ENCODE peak calls at places on chromosomes 7 and 10, in nine cellular contexts. Q, F, O, L, E, X, K, R and D are unnamed samples.

GRCh38 chr10:52870562-52870961 is 98.0 kb upstream of the MBL2 start:
- DNase-seq in Q (no peak), F (no peak), O (no peak), L (no peak), E (no peak), X (no peak), K (no peak), R (no peak), D (no peak)

GRCh38 chr7:131011976-131012375 is 278.0 kb upstream of the KLF14 start:
- DNase-seq in Q (peak; percentile 25), F (no peak), O (no peak), L (no peak), E (no peak), X (no peak), K (no peak), R (no peak), D (no peak)

GRCh38 chr7:50791921-50792341 is 9.2 kb upstream of the GRB10 start:
- DNase-seq in Q (no peak), F (no peak), O (no peak), L (no peak), E (no peak), X (no peak), K (no peak), R (no peak), D (peak; percentile 48)

GRCh38 chr7:39650676-39651075 is 27.3 kb downstream of the RALA start:
- DNase-seq in Q (no peak), F (no peak), O (no peak), L (no peak), E (no peak), X (no peak), K (no peak), R (no peak), D (no peak)

GRCh38 chr7:101549734-101550133 is 79.4 kb downstream of the MYL10 start:
- DNase-seq in Q (no peak), F (no peak), O (no peak), L (no peak), E (no peak), X (no peak), K (no peak), R (no peak), D (no peak)

GRCh38 chr10:133614830-133615580 is 11.6 kb downstream of the FRG2B start:
- DNase-seq in Q (no peak), F (no peak), O (no peak), L (no peak), E (no peak), X (no peak), K (no peak), R (no peak), D (no peak)

GRCh38 chr10:803041-803741 is 113.7 kb upstream of the DIP2C start:
- DNase-seq in Q (no peak), F (no peak), O (no peak), L (no peak), E (no peak), X (no peak), K (no peak), R (no peak), D (no peak)

GRCh38 chr10:102230264-102230860 is 4.3 kb downstream of the ELOVL3 start:
- DNase-seq in Q (peak; percentile 25), F (peak; percentile 52), O (peak; percentile 45), L (no peak), E (no peak), X (no peak), K (peak; percentile 51), R (no peak), D (no peak)

GRCh38 chr7:107778283-107778682 is 24.7 kb downstream of the SLC26A3 start:
- DNase-seq in Q (no peak), F (no peak), O (no peak), L (no peak), E (no peak), X (no peak), K (no peak), R (no peak), D (no peak)

GRCh38 chr10:52004342-52004949 is 305.1 kb upstream of the CSTF2T start:
- DNase-seq in Q (no peak), F (peak; percentile 66), O (peak; percentile 13), L (no peak), E (no peak), X (no peak), K (peak; percentile 22), R (no peak), D (no peak)

GRCh38 chr7:96655956-96656355 is 53.7 kb downstream of the SEM1 start:
- DNase-seq in Q (no peak), F (no peak), O (no peak), L (no peak), E (no peak), X (no peak), K (no peak), R (no peak), D (no peak)

GRCh38 chr7:32070406-32071360 is at the start of gene PDE1C:
- DNase-seq in Q (no peak), F (no peak), O (no peak), L (no peak), E (no peak), X (no peak), K (peak; percentile 29), R (no peak), D (no peak)

GRCh38 chr10:61397175-61397986 is 55.8 kb downstream of the TMEM26 start:
- DNase-seq in Q (no peak), F (peak; percentile 52), O (peak; percentile 5), L (no peak), E (no peak), X (no peak), K (no peak), R (no peak), D (peak; percentile 23)

GRCh38 chr10:117163061-117163953 is 25.2 kb upstream of the VAX1 start:
- DNase-seq in Q (no peak), F (no peak), O (no peak), L (no peak), E (no peak), X (no peak), K (no peak), R (no peak), D (no peak)

GRCh38 chr7:25308246-25308645 is 80.0 kb upstream of the NPVF start:
- DNase-seq in Q (no peak), F (no peak), O (no peak), L (no peak), E (no peak), X (no peak), K (no peak), R (no peak), D (no peak)

GRCh38 chr10:12800302-12800701 is 201.2 kb downstream of the CCDC3 start:
- DNase-seq in Q (no peak), F (no peak), O (no peak), L (no peak), E (no peak), X (no peak), K (no peak), R (no peak), D (no peak)

GRCh38 chr7:37162106-37162505 is 286.6 kb downstream of the ELMO1 start:
- DNase-seq in Q (no peak), F (no peak), O (no peak), L (no peak), E (no peak), X (no peak), K (no peak), R (no peak), D (no peak)

GRCh38 chr7:45582868-45583277 is 8.7 kb downstream of the ADCY1 start:
- DNase-seq in Q (no peak), F (no peak), O (no peak), L (no peak), E (no peak), X (no peak), K (no peak), R (no peak), D (no peak)

GRCh38 chr10:113086282-113086681 is 136.2 kb downstream of the TCF7L2 start:
- DNase-seq in Q (no peak), F (no peak), O (no peak), L (no peak), E (no peak), X (no peak), K (no peak), R (no peak), D (no peak)

GRCh38 chr7:1274876-1275684 is 42.4 kb downstream of the UNCX start:
- DNase-seq in Q (no peak), F (no peak), O (no peak), L (no peak), E (no peak), X (no peak), K (no peak), R (no peak), D (no peak)

GRCh38 chr7:91411062-91411461 is 146.8 kb downstream of the FZD1 start:
- DNase-seq in Q (no peak), F (peak; percentile 45), O (no peak), L (no peak), E (no peak), X (no peak), K (no peak), R (no peak), D (no peak)

GRCh38 chr10:31739759-31740158 is 188.9 kb downstream of the ARHGAP12 start:
- DNase-seq in Q (no peak), F (no peak), O (no peak), L (no peak), E (no peak), X (no peak), K (no peak), R (no peak), D (no peak)

GRCh38 chr10:76428541-76429330 is 997.3 kb downstream of the LRMDA start:
- DNase-seq in Q (no peak), F (no peak), O (no peak), L (no peak), E (no peak), X (no peak), K (no peak), R (no peak), D (no peak)

GRCh38 chr10:79452174-79452611 is 6.8 kb upstream of the ZCCHC24 start:
- DNase-seq in Q (no peak), F (no peak), O (no peak), L (no peak), E (no peak), X (no peak), K (no peak), R (no peak), D (no peak)

GRCh38 chr7:14834888-14835287 is 67.7 kb downstream of the DGKB start:
- DNase-seq in Q (no peak), F (no peak), O (no peak), L (no peak), E (no peak), X (no peak), K (no peak), R (no peak), D (no peak)

GRCh38 chr7:519429-519973 is at the start of gene PDGFA:
- DNase-seq in Q (no peak), F (peak; percentile 74), O (peak; percentile 30), L (no peak), E (no peak), X (no peak), K (peak; percentile 72), R (no peak), D (no peak)

GRCh38 chr10:123145542-123146012 is 2.4 kb upstream of the HMX2 start:
- DNase-seq in Q (no peak), F (no peak), O (no peak), L (no peak), E (no peak), X (no peak), K (no peak), R (no peak), D (no peak)

GRCh38 chr7:97733276-97734206 is 1.7 kb downstream of the TAC1 start:
- DNase-seq in Q (no peak), F (no peak), O (no peak), L (no peak), E (no peak), X (no peak), K (peak; percentile 22), R (no peak), D (no peak)

GRCh38 chr10:101021239-101021638 is 9.7 kb downstream of the PDZD7 start:
- DNase-seq in Q (no peak), F (no peak), O (no peak), L (no peak), E (no peak), X (no peak), K (no peak), R (no peak), D (no peak)

GRCh38 chr7:155007947-155008346 is 5.0 kb upstream of the PAXIP1 start:
- DNase-seq in Q (peak; percentile 35), F (peak; percentile 79), O (peak; percentile 30), L (peak; percentile 19), E (peak; percentile 14), X (no peak), K (no peak), R (no peak), D (no peak)

GRCh38 chr7:40866601-40867000 is 731.8 kb downstream of the SUGCT start:
- DNase-seq in Q (no peak), F (no peak), O (no peak), L (no peak), E (no peak), X (no peak), K (no peak), R (no peak), D (no peak)